ENCODE peak calls at places on chromosomes 1 and 21, in seven cellular contexts. F is H4; Z is Panc1; I is CD4-positive, alpha-beta T cell; O is GM13977; P is activated CD8-positive, alpha-beta memory T cell treated with anti-CD3 and anti-CD28 coated beads for 4 hours; S is stimulated activated CD4-positive, alpha-beta T cell treated with anti-CD3 and anti-CD28 coated beads, TNF-alpha, amount 100 ng/mL, for 24 hours. H is an unnamed sample.

GRCh38 chr1:98389809-98390208 is 271.7 kb upstream of the SNX7 start:
- DNase-seq in F (no peak), Z (no peak), I (no peak), O (no peak), P (no peak), S (no peak), H (no peak)

GRCh38 chr1:6897138-6897537 is 111.9 kb downstream of the CAMTA1 start:
- DNase-seq in F (no peak), Z (no peak), I (no peak), O (no peak), P (no peak), S (no peak), H (no peak)

GRCh38 chr21:33257404-33257803 is 8.8 kb upstream of the IL10RB start:
- DNase-seq in F (no peak), Z (no peak), I (no peak), O (no peak), P (no peak), S (no peak), H (no peak)

GRCh38 chr1:10540277-10541005 is 65.7 kb downstream of the PEX14 start:
- DNase-seq in F (no peak), Z (no peak), I (no peak), O (no peak), P (no peak), S (no peak), H (no peak)

GRCh38 chr1:110205591-110206155 is 4.4 kb upstream of the KCNC4 start:
- DNase-seq in F (no peak), Z (no peak), I (no peak), O (no peak), P (no peak), S (no peak), H (no peak)

GRCh38 chr21:21383126-21383525 is 384.9 kb downstream of the NCAM2 start:
- DNase-seq in F (no peak), Z (no peak), I (no peak), O (no peak), P (no peak), S (no peak), H (no peak)

GRCh38 chr1:22447581-22448215 is 4.0 kb upstream of the ZBTB40 start:
- DNase-seq in F (no peak), Z (no peak), I (no peak), O (no peak), P (no peak), S (no peak), H (no peak)

GRCh38 chr21:46011267-46011967 is 29.8 kb downstream of the COL6A1 start:
- DNase-seq in F (no peak), Z (no peak), I (no peak), O (no peak), P (no peak), S (no peak), H (no peak)

GRCh38 chr1:156025873-156026272 is 5.1 kb upstream of the SSR2 start:
- DNase-seq in F (no peak), Z (no peak), I (peak), O (peak), P (no peak), S (no peak), H (no peak)

GRCh38 chr1:119394085-119394484 is 20.9 kb upstream of the HSD3B2 start:
- DNase-seq in F (no peak), Z (no peak), I (no peak), O (no peak), P (no peak), S (no peak), H (no peak)

GRCh38 chr1:96565546-96565945 is 156.0 kb upstream of the PTBP2 start:
- DNase-seq in F (no peak), Z (no peak), I (no peak), O (no peak), P (no peak), S (no peak), H (no peak)

GRCh38 chr1:248837045-248837793 is 805 bp upstream of the ZNF672 start:
- DNase-seq in F (no peak), Z (no peak), I (no peak), O (no peak), P (no peak), S (no peak), H (peak)

GRCh38 chr21:41866274-41866809 is 12.8 kb downstream of the PRDM15 start:
- DNase-seq in F (no peak), Z (no peak), I (no peak), O (no peak), P (no peak), S (no peak), H (no peak)

GRCh38 chr21:15749045-15749867 is 19.5 kb downstream of the USP25 start:
- DNase-seq in F (no peak), Z (no peak), I (no peak), O (no peak), P (no peak), S (no peak), H (no peak)

GRCh38 chr21:45372732-45373355 is 32.1 kb upstream of the COL18A1 start:
- DNase-seq in F (no peak), Z (no peak), I (no peak), O (no peak), P (no peak), S (no peak), H (no peak)

GRCh38 chr1:56456426-56457101 is 122.8 kb downstream of the PLPP3 start:
- DNase-seq in F (no peak), Z (no peak), I (no peak), O (no peak), P (no peak), S (no peak), H (no peak)

GRCh38 chr1:116690809-116691323 is 23.3 kb upstream of the IGSF3 start:
- DNase-seq in F (no peak), Z (no peak), I (no peak), O (no peak), P (no peak), S (no peak), H (no peak)

GRCh38 chr1:168164771-168165170 is 14.0 kb upstream of the TIPRL start:
- DNase-seq in F (no peak), Z (no peak), I (no peak), O (no peak), P (no peak), S (no peak), H (no peak)

GRCh38 chr1:22562584-22563551 is at the start of gene EPHA8:
- DNase-seq in F (no peak), Z (no peak), I (no peak), O (no peak), P (no peak), S (no peak), H (no peak)

GRCh38 chr1:147719029-147719703 is 41.2 kb downstream of the GJA5 start:
- DNase-seq in F (no peak), Z (no peak), I (no peak), O (no peak), P (no peak), S (no peak), H (peak)

GRCh38 chr1:107152332-107152731 is 11.5 kb downstream of the NTNG1 start:
- DNase-seq in F (no peak), Z (no peak), I (no peak), O (no peak), P (no peak), S (no peak), H (no peak)

GRCh38 chr1:48572632-48573258 is 100.7 kb upstream of the SPATA6 start:
- DNase-seq in F (peak), Z (peak), I (no peak), O (peak), P (no peak), S (no peak), H (peak)

GRCh38 chr1:4482526-4482925 is 171.9 kb upstream of the AJAP1 start:
- DNase-seq in F (no peak), Z (no peak), I (no peak), O (no peak), P (no peak), S (no peak), H (no peak)

GRCh38 chr1:93816970-93817738 is 61.9 kb downstream of the DNTTIP2 start:
- DNase-seq in F (peak), Z (no peak), I (no peak), O (no peak), P (no peak), S (no peak), H (no peak)

GRCh38 chr1:155241069-155241679 is 14.1 kb downstream of the ENTREP3 start:
- DNase-seq in F (peak), Z (no peak), I (peak), O (peak), P (no peak), S (peak), H (peak)

GRCh38 chr1:172483448-172483847 is 39.6 kb upstream of the PIGC start:
- DNase-seq in F (no peak), Z (no peak), I (no peak), O (no peak), P (no peak), S (no peak), H (no peak)

GRCh38 chr1:226704169-226704921 is 34.7 kb downstream of the ITPKB start:
- DNase-seq in F (no peak), Z (no peak), I (no peak), O (no peak), P (no peak), S (no peak), H (no peak)

GRCh38 chr1:206766251-206766856 is 4.2 kb upstream of the IL19 start:
- DNase-seq in F (peak), Z (no peak), I (peak), O (peak), P (peak), S (peak), H (peak)

GRCh38 chr1:21291184-21291583 is 921 bp upstream of the ECE1 start:
- DNase-seq in F (no peak), Z (no peak), I (no peak), O (no peak), P (no peak), S (no peak), H (no peak)

GRCh38 chr1:29271724-29272123 is 35.4 kb downstream of the PTPRU start:
- DNase-seq in F (peak), Z (no peak), I (no peak), O (no peak), P (no peak), S (no peak), H (no peak)

GRCh38 chr1:8419172-8419571 is 101.3 kb downstream of the SLC45A1 start:
- DNase-seq in F (peak), Z (no peak), I (no peak), O (no peak), P (no peak), S (no peak), H (no peak)

GRCh38 chr1:183039985-183040447 is 16.8 kb downstream of the LAMC1 start:
- DNase-seq in F (peak), Z (no peak), I (no peak), O (no peak), P (no peak), S (no peak), H (no peak)

GRCh38 chr1:236522937-236523703 is 662 bp upstream of the LGALS8 start:
- DNase-seq in F (no peak), Z (no peak), I (no peak), O (no peak), P (no peak), S (no peak), H (peak)

GRCh38 chr1:150765229-150765976 is at the start of gene CTSS:
- DNase-seq in F (no peak), Z (no peak), I (no peak), O (peak), P (no peak), S (no peak), H (no peak)

GRCh38 chr1:199821029-199821779 is 206.3 kb upstream of the NR5A2 start:
- DNase-seq in F (no peak), Z (no peak), I (no peak), O (no peak), P (no peak), S (no peak), H (peak)